ENCODE peak calls at places on chromosomes 13 and 19, in six cellular contexts. L is body of pancreas; P is CD4-positive, alpha-beta memory T cell; G is activated CD8-positive, alpha-beta T cell treated with anti-CD3 and anti-CD28 coated beads for 36 hours; N is AG04450; R is stimulated activated CD8-positive, alpha-beta memory T cell treated with anti-CD3 and anti-CD28 coated beads, Interleukin-4, amount 100 ng/mL, for 4 hours. U is an unnamed sample.

GRCh38 chr19:47598407-47599349 is 10.3 kb upstream of the BICRA start:
- DNase-seq in L (peak), G (no peak), P (no peak), N (peak), R (no peak), U (no peak)

GRCh38 chr13:111791131-111791530 is 275.8 kb upstream of the SOX1 start:
- DNase-seq in L (no peak), G (no peak), R (no peak), P (no peak), N (no peak), U (no peak)

GRCh38 chr19:41449079-41449864 is 6.3 kb downstream of the ERICH4 start:
- DNase-seq in P (peak), G (peak), R (peak), L (peak), N (peak), U (peak)

GRCh38 chr13:108220042-108220441 is 1.9 kb downstream of the ABHD13 start:
- DNase-seq in N (no peak), P (no peak), G (no peak), L (peak), R (no peak), U (no peak)

GRCh38 chr13:98475521-98475920 is 101.4 kb downstream of the STK24 start:
- DNase-seq in N (no peak), P (no peak), L (peak), G (no peak), R (no peak), U (no peak)

GRCh38 chr19:42115705-42116104 is 16.5 kb downstream of the POU2F2 start:
- DNase-seq in G (no peak), P (no peak), L (no peak), N (no peak), R (no peak), U (no peak)

GRCh38 chr19:37551123-37551993 is 43.2 kb downstream of the ZNF571 start:
- DNase-seq in R (peak), N (peak), P (peak), L (no peak), G (peak), U (peak)

GRCh38 chr13:84118845-84119409 is 236.7 kb upstream of the SLITRK1 start:
- DNase-seq in L (no peak), R (no peak), N (no peak), P (no peak), G (no peak), U (no peak)

GRCh38 chr19:55687281-55688172 is 12.5 kb downstream of the EPN1 start:
- DNase-seq in L (no peak), R (no peak), P (no peak), G (no peak), N (no peak), U (no peak)

GRCh38 chr19:283395-283794 is 7.8 kb downstream of the PLPP2 start:
- DNase-seq in G (no peak), P (no peak), N (no peak), L (no peak), R (no peak), U (no peak)